ENCODE peak calls at places on chromosomes 12 and 14, in seven cellular contexts. H, Y, R, K, U, T and J are unnamed samples.

GRCh38 chr14:75310295-75311059 is 31.8 kb downstream of the FOS start:
- DNase-seq in H (no peak), Y (peak), R (no peak), K (peak), U (peak), T (peak), J (peak)

GRCh38 chr14:105090493-105091334 is 25.5 kb upstream of the GPR132 start:
- DNase-seq in H (peak), Y (peak), R (peak), K (peak), U (peak), T (peak), J (peak)

GRCh38 chr12:54680374-54680773 is 32.2 kb upstream of the DCD start:
- DNase-seq in H (no peak), Y (peak), R (peak), K (no peak), U (no peak), T (no peak), J (no peak)

GRCh38 chr12:112851024-112851777 is 55.6 kb upstream of the OAS1 start:
- DNase-seq in H (no peak), Y (no peak), R (no peak), K (no peak), U (no peak), T (no peak), J (no peak)

GRCh38 chr14:36973806-36974442 is 198.5 kb downstream of the SLC25A21 start:
- DNase-seq in H (no peak), Y (no peak), R (no peak), K (no peak), U (no peak), T (no peak), J (no peak)

GRCh38 chr12:103334447-103334846 is 161.3 kb downstream of the C12orf42 start:
- DNase-seq in H (no peak), Y (no peak), R (no peak), K (no peak), U (no peak), T (no peak), J (no peak)

GRCh38 chr12:6768385-6769002 is 2.3 kb downstream of the PTMS start:
- DNase-seq in H (no peak), Y (no peak), R (no peak), K (no peak), U (no peak), T (no peak), J (no peak)

GRCh38 chr12:132054983-132055382 is 89.1 kb downstream of the DDX51 start:
- DNase-seq in H (no peak), Y (no peak), R (no peak), K (peak), U (no peak), T (no peak), J (no peak)

GRCh38 chr12:33825442-33825841 is 196.9 kb upstream of the ALG10 start:
- DNase-seq in H (no peak), Y (no peak), R (no peak), K (no peak), U (no peak), T (no peak), J (no peak)

GRCh38 chr12:20194171-20194570 is 174.2 kb upstream of the PDE3A start:
- DNase-seq in H (no peak), Y (no peak), R (no peak), K (no peak), U (no peak), T (no peak), J (no peak)

GRCh38 chr12:16347391-16348298 is at the start of gene MGST1:
- DNase-seq in H (peak), Y (peak), R (no peak), K (peak), U (peak), T (peak), J (peak)

GRCh38 chr12:95959107-95959506 is 16.0 kb downstream of the AMDHD1 start:
- DNase-seq in H (no peak), Y (no peak), R (no peak), K (no peak), U (no peak), T (no peak), J (no peak)

GRCh38 chr14:58808828-58809227 is 171.1 kb downstream of the DACT1 start:
- DNase-seq in H (no peak), Y (no peak), R (no peak), K (no peak), U (no peak), T (no peak), J (no peak)

GRCh38 chr14:69300601-69301221 is 40.8 kb downstream of the GALNT16 start:
- DNase-seq in H (no peak), Y (no peak), R (no peak), K (peak), U (peak), T (no peak), J (no peak)

GRCh38 chr14:67949771-67950170 is 130.2 kb downstream of the RAD51B start:
- DNase-seq in H (no peak), Y (no peak), R (no peak), K (no peak), U (no peak), T (no peak), J (no peak)

GRCh38 chr14:100341301-100342031 is 18.3 kb downstream of the SLC25A47 start:
- DNase-seq in H (no peak), Y (no peak), R (peak), K (peak), U (no peak), T (peak), J (peak)

GRCh38 chr14:32224731-32225377 is 21.8 kb upstream of the RNU6-8 start:
- DNase-seq in H (no peak), Y (no peak), R (no peak), K (no peak), U (peak), T (no peak), J (no peak)

GRCh38 chr12:63038361-63039100 is 103.6 kb upstream of the PPM1H start:
- DNase-seq in H (no peak), Y (no peak), R (no peak), K (no peak), U (no peak), T (no peak), J (no peak)

GRCh38 chr14:38042356-38042755 is 165.3 kb upstream of the SSTR1 start:
- DNase-seq in H (no peak), Y (no peak), R (no peak), K (no peak), U (no peak), T (no peak), J (no peak)

GRCh38 chr12:6067152-6067916 is 57.1 kb downstream of the VWF start:
- DNase-seq in H (no peak), Y (no peak), R (no peak), K (peak), U (peak), T (no peak), J (peak)

GRCh38 chr12:4116251-4117111 is 157.1 kb upstream of the CCND2 start:
- DNase-seq in H (no peak), Y (peak), R (peak), K (no peak), U (no peak), T (no peak), J (peak)

GRCh38 chr12:65537978-65538377 is 259.5 kb downstream of the MSRB3 start:
- DNase-seq in H (no peak), Y (no peak), R (no peak), K (no peak), U (no peak), T (no peak), J (no peak)

GRCh38 chr12:57868870-57869609 is 22.5 kb upstream of the CTDSP2 start:
- DNase-seq in H (no peak), Y (no peak), R (no peak), K (peak), U (peak), T (peak), J (peak)

GRCh38 chr12:104626069-104626690 is 169.4 kb downstream of the CHST11 start:
- DNase-seq in H (no peak), Y (no peak), R (no peak), K (no peak), U (no peak), T (no peak), J (no peak)

GRCh38 chr12:39503445-39503844 is 60.5 kb upstream of the KIF21A start:
- DNase-seq in H (no peak), Y (no peak), R (no peak), K (no peak), U (no peak), T (no peak), J (no peak)

GRCh38 chr14:22800356-22800755 is 14.9 kb downstream of the SLC7A7 start:
- DNase-seq in H (no peak), Y (no peak), R (no peak), K (no peak), U (no peak), T (no peak), J (no peak)

GRCh38 chr12:114425031-114425626 is 19.2 kb upstream of the TBX5 start:
- DNase-seq in H (no peak), Y (no peak), R (no peak), K (no peak), U (no peak), T (no peak), J (no peak)

GRCh38 chr12:31586703-31587102 is 4.2 kb downstream of the DENND5B start:
- DNase-seq in H (no peak), Y (no peak), R (no peak), K (no peak), U (no peak), T (no peak), J (no peak)

GRCh38 chr12:131087302-131087818 is 133.7 kb downstream of the ADGRD1 start:
- DNase-seq in H (peak), Y (no peak), R (peak), K (peak), U (no peak), T (no peak), J (peak)

GRCh38 chr14:32438511-32438910 is 109.4 kb downstream of the AKAP6 start:
- DNase-seq in H (no peak), Y (no peak), R (no peak), K (no peak), U (no peak), T (no peak), J (no peak)

GRCh38 chr14:25537846-25538455 is 488.0 kb upstream of the STXBP6 start:
- DNase-seq in H (peak), Y (peak), R (peak), K (no peak), U (no peak), T (no peak), J (no peak)

GRCh38 chr12:81270385-81270784 is 192.5 kb downstream of the ACSS3 start:
- DNase-seq in H (no peak), Y (no peak), R (no peak), K (no peak), U (no peak), T (no peak), J (no peak)

GRCh38 chr14:25237845-25238244 is 187.9 kb upstream of the STXBP6 start:
- DNase-seq in H (no peak), Y (peak), R (no peak), K (no peak), U (no peak), T (no peak), J (no peak)

GRCh38 chr12:58310368-58310767 is 369.0 kb downstream of the ATP23 start:
- DNase-seq in H (no peak), Y (no peak), R (no peak), K (no peak), U (no peak), T (no peak), J (no peak)